ENCODE peak calls at places on chromosomes 1 and 21, in seven cellular contexts. One of them, this sample, is unnamed. For H3K36me3, the result is how much of the 10 kb centered on the place peaks cover.

GRCh38 chr21:42056996-42057689 is 14.0 kb upstream of the UMODL1 start:
- DNase-seq in tibial nerve: no peak
- DNase-seq in ovary: no peak
- DNase-seq in kidney: peak
- DNase-seq in mammary epithelial cell: peak
- DNase-seq in Peyer's patch: peak
- DNase-seq in right atrium auricular region: no peak
- DNase-seq in this sample: peak

GRCh38 chr1:212650228-212650627 is 41.7 kb downstream of the ATF3 start:
- DNase-seq in tibial nerve: no peak
- DNase-seq in ovary: no peak
- DNase-seq in kidney: no peak
- DNase-seq in mammary epithelial cell: no peak
- DNase-seq in Peyer's patch: no peak
- DNase-seq in right atrium auricular region: peak
- DNase-seq in this sample: no peak

GRCh38 chr1:119103764-119104163 is 36.7 kb downstream of the WARS2 start:
- DNase-seq in tibial nerve: no peak
- DNase-seq in ovary: no peak
- DNase-seq in kidney: no peak
- DNase-seq in mammary epithelial cell: no peak
- DNase-seq in Peyer's patch: no peak
- DNase-seq in right atrium auricular region: no peak
- DNase-seq in this sample: no peak

GRCh38 chr1:50354813-50355212 is 68.4 kb downstream of the DMRTA2 start:
- DNase-seq in tibial nerve: no peak
- DNase-seq in ovary: no peak
- DNase-seq in kidney: no peak
- DNase-seq in mammary epithelial cell: no peak
- DNase-seq in Peyer's patch: no peak
- DNase-seq in right atrium auricular region: no peak
- DNase-seq in this sample: no peak

GRCh38 chr1:56266355-56266754 is 313.0 kb downstream of the PLPP3 start:
- DNase-seq in tibial nerve: no peak
- DNase-seq in ovary: no peak
- DNase-seq in kidney: no peak
- DNase-seq in mammary epithelial cell: no peak
- DNase-seq in Peyer's patch: no peak
- DNase-seq in right atrium auricular region: no peak
- DNase-seq in this sample: no peak

GRCh38 chr1:213989740-213990472 is 2.1 kb downstream of the PROX1 start:
- DNase-seq in tibial nerve: no peak
- DNase-seq in ovary: no peak
- DNase-seq in kidney: no peak
- DNase-seq in mammary epithelial cell: no peak
- DNase-seq in Peyer's patch: no peak
- DNase-seq in right atrium auricular region: no peak
- DNase-seq in this sample: no peak

GRCh38 chr1:176826265-176826664 is 338.2 kb downstream of the ASTN1 start:
- DNase-seq in tibial nerve: no peak
- DNase-seq in ovary: no peak
- DNase-seq in kidney: no peak
- DNase-seq in mammary epithelial cell: no peak
- DNase-seq in Peyer's patch: no peak
- DNase-seq in right atrium auricular region: no peak
- DNase-seq in this sample: no peak

GRCh38 chr1:152878042-152878441 is at the start of gene SMCP:
- DNase-seq in tibial nerve: no peak
- DNase-seq in ovary: no peak
- DNase-seq in kidney: no peak
- DNase-seq in mammary epithelial cell: no peak
- DNase-seq in Peyer's patch: no peak
- DNase-seq in right atrium auricular region: no peak
- DNase-seq in this sample: no peak

GRCh38 chr1:152543808-152544207 is 22.8 kb downstream of the LCE3E start:
- DNase-seq in tibial nerve: no peak
- DNase-seq in ovary: no peak
- DNase-seq in kidney: no peak
- DNase-seq in mammary epithelial cell: no peak
- DNase-seq in Peyer's patch: no peak
- DNase-seq in right atrium auricular region: no peak
- DNase-seq in this sample: no peak

GRCh38 chr1:147292012-147292411 is 49.5 kb downstream of the CHD1L start:
- DNase-seq in tibial nerve: no peak
- DNase-seq in ovary: no peak
- DNase-seq in kidney: no peak
- DNase-seq in mammary epithelial cell: peak
- DNase-seq in Peyer's patch: no peak
- DNase-seq in right atrium auricular region: no peak
- DNase-seq in this sample: no peak

DNA sequence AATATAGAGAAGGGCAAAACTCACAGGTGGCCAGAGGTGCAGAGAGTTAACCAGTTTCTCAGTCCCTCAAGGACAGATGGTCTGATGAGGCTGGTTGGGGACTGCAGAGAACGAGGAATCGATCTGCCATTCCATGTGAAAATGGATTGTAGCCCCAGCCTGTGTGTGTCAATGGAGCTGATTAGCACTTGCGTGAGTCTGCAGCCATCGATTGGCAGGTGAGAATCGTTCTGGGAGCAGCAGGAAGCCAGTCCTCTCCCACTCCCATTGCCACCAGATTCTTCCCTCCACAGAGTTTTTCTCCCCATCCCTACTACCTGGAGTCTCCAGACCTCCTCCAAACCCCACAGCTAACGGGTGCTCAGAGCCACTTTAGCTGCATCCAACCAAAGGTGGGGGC is 18.3 kb upstream of the PSMB2 start:
- DNase-seq in tibial nerve: no peak
- DNase-seq in ovary: no peak
- DNase-seq in kidney: no peak
- DNase-seq in mammary epithelial cell: no peak
- DNase-seq in Peyer's patch: no peak
- DNase-seq in right atrium auricular region: no peak
- DNase-seq in this sample: no peak
- H3K27ac ChIP-seq in tibial nerve: no peak
- H3K27ac ChIP-seq in ovary: no peak
- H3K27ac ChIP-seq in kidney: no peak
- H3K27ac ChIP-seq in mammary epithelial cell: no peak
- H3K27ac ChIP-seq in Peyer's patch: no peak
- H3K27ac ChIP-seq in right atrium auricular region: no peak
- H3K27ac ChIP-seq in this sample: no peak

GRCh38 chr1:198677027-198677426 is 38.2 kb downstream of the PTPRC start:
- DNase-seq in tibial nerve: no peak
- DNase-seq in ovary: no peak
- DNase-seq in kidney: no peak
- DNase-seq in mammary epithelial cell: no peak
- DNase-seq in Peyer's patch: no peak
- DNase-seq in right atrium auricular region: no peak
- DNase-seq in this sample: no peak
- H3K36me3 ChIP-seq in tibial nerve: under half
- H3K36me3 ChIP-seq in ovary: under half
- H3K36me3 ChIP-seq in kidney: under half
- H3K36me3 ChIP-seq in mammary epithelial cell: under half
- H3K36me3 ChIP-seq in Peyer's patch: under half
- H3K36me3 ChIP-seq in right atrium auricular region: under half
- H3K36me3 ChIP-seq in this sample: under half

DNA sequence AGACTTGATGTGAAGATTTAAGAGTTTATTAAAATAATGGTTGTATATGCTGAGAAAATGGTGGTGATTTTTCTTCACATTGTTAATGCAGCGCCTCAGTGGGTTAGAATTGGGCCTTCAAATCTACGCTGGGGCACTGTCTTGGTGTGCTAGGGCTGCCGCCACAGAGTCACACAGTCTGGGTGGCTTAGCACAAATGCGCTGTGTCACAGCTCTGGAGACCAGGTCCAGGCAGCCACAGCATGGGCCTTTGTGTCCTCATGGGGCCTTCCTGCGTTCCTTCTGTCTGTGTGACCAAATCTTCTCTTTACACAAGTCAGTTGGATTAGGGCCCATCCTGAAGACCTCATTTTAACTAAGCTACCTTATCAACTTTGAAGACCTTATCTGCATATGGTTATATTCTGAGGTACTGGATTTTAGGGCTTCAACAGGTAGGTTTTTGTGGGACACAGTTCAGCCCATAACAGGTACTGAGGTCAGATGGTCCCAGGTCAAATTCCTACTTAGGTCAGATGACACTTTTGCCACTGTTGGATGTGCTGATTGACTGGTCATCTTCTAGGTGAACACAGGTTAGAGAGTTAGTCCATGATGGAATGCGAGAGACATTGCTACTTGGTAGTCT is 17.5 kb downstream of the TRAPPC10 start:
- DNase-seq in tibial nerve: no peak
- DNase-seq in ovary: no peak
- DNase-seq in kidney: no peak
- DNase-seq in mammary epithelial cell: no peak
- DNase-seq in Peyer's patch: no peak
- DNase-seq in right atrium auricular region: no peak
- DNase-seq in this sample: no peak
- TF ChIP-seq CTCF in tibial nerve: no peak
- TF ChIP-seq CTCF in ovary: no peak
- TF ChIP-seq CTCF in kidney: no peak
- TF ChIP-seq CTCF in mammary epithelial cell: no peak
- TF ChIP-seq CTCF in Peyer's patch: no peak
- TF ChIP-seq CTCF in right atrium auricular region: no peak
- TF ChIP-seq CTCF in this sample: no peak

GRCh38 chr1:82919828-82920227 is 1079.1 kb downstream of the TTLL7 start:
- DNase-seq in tibial nerve: no peak
- DNase-seq in ovary: no peak
- DNase-seq in kidney: no peak
- DNase-seq in mammary epithelial cell: no peak
- DNase-seq in Peyer's patch: no peak
- DNase-seq in right atrium auricular region: no peak
- DNase-seq in this sample: no peak
- H3K27ac ChIP-seq in tibial nerve: no peak
- H3K27ac ChIP-seq in ovary: no peak
- H3K27ac ChIP-seq in kidney: no peak
- H3K27ac ChIP-seq in mammary epithelial cell: no peak
- H3K27ac ChIP-seq in Peyer's patch: no peak
- H3K27ac ChIP-seq in right atrium auricular region: no peak
- H3K27ac ChIP-seq in this sample: no peak